ENCODE peak calls at places on chromosomes 7 and 10, in four cellular contexts. O, G, R and M are unnamed samples.

GRCh38 chr10:110163841-110164240 is 43.6 kb upstream of the MXI1 start:
- DNase-seq in O (no peak), G (no peak), R (no peak), M (no peak)

GRCh38 chr10:32929634-32930033 is 28.4 kb downstream of the ITGB1 start:
- DNase-seq in O (peak; percentile 66), G (no peak), R (no peak), M (no peak)

GRCh38 chr7:110987130-110987693 is 103.7 kb upstream of the LRRN3 start:
- DNase-seq in O (no peak), G (no peak), R (no peak), M (no peak)

GRCh38 chr7:139960158-139960557 is 102.6 kb downstream of the PARP12 start:
- DNase-seq in O (peak; percentile 13), G (no peak), R (no peak), M (no peak)

GRCh38 chr7:28922618-28923331 is 35.4 kb downstream of the TRIL start:
- DNase-seq in O (peak; percentile 41), G (peak; percentile 60), R (peak; percentile 60), M (peak; percentile 88)

GRCh38 chr7:122354656-122355055 is 50.1 kb upstream of the FEZF1 start:
- DNase-seq in O (no peak), G (no peak), R (no peak), M (no peak)

GRCh38 chr7:51350195-51350896 is 33.7 kb upstream of the COBL start:
- DNase-seq in O (no peak), G (no peak), R (no peak), M (no peak)

GRCh38 chr10:116005301-116005700 is 267.7 kb downstream of the GFRA1 start:
- DNase-seq in O (no peak), G (no peak), R (no peak), M (no peak)

GRCh38 chr10:3010819-3011422 is 56.4 kb upstream of the PFKP start:
- DNase-seq in O (peak; percentile 12), G (no peak), R (no peak), M (no peak)

GRCh38 chr7:5630670-5631069 is 150.8 kb downstream of the RNF216 start:
- DNase-seq in O (no peak), G (no peak), R (no peak), M (no peak)

GRCh38 chr7:39709029-39709428 is 85.7 kb downstream of the RALA start:
- DNase-seq in O (no peak), G (no peak), R (no peak), M (no peak)

GRCh38 chr10:129780901-129781795 is 182.9 kb downstream of the EBF3 start:
- DNase-seq in O (no peak), G (no peak), R (no peak), M (no peak)

GRCh38 chr7:11343818-11344413 is 370.2 kb downstream of the PHF14 start:
- DNase-seq in O (no peak), G (no peak), R (no peak), M (no peak)

GRCh38 chr10:14611971-14612693 is 162.6 kb downstream of the FAM107B start:
- DNase-seq in O (no peak), G (no peak), R (no peak), M (no peak)

GRCh38 chr7:154647625-154648024 is 355.3 kb downstream of the PAXIP1 start:
- DNase-seq in O (no peak), G (no peak), R (no peak), M (no peak)

GRCh38 chr7:128361463-128362441 is at the start of gene PRRT4:
- DNase-seq in O (no peak), G (peak; percentile 43), R (peak; percentile 50), M (peak; percentile 83)

GRCh38 chr7:16644987-16645592 is 464 bp downstream of the ANKMY2 start:
- DNase-seq in O (no peak), G (peak; percentile 31), R (peak; percentile 43), M (peak; percentile 75)

GRCh38 chr10:21934307-21934706 is 69.2 kb downstream of the DNAJC1 start:
- DNase-seq in O (peak; percentile 6), G (no peak), R (no peak), M (no peak)

GRCh38 chr10:103922659-103923058 is 4.7 kb upstream of the STN1 start:
- DNase-seq in O (no peak), G (no peak), R (no peak), M (no peak)

GRCh38 chr7:148276291-148277041 is 314.1 kb upstream of the C7orf33 start:
- DNase-seq in O (no peak), G (no peak), R (no peak), M (no peak)

GRCh38 chr10:128527730-128528129 is 401.5 kb upstream of the MKI67 start:
- DNase-seq in O (no peak), G (no peak), R (no peak), M (no peak)

GRCh38 chr7:102095933-102096332 is 190.7 kb upstream of the SH2B2 start:
- DNase-seq in O (no peak), G (no peak), R (no peak), M (no peak)

GRCh38 chr10:101291254-101292193 is 62.3 kb upstream of the LBX1 start:
- DNase-seq in O (no peak), G (peak; percentile 63), R (peak; percentile 69), M (no peak)

GRCh38 chr10:86665868-86666267 is 2.4 kb upstream of the LDB3 start:
- DNase-seq in O (no peak), G (no peak), R (peak; percentile 60), M (no peak)

GRCh38 chr10:26557641-26558014 is 119.5 kb downstream of the APBB1IP start:
- DNase-seq in O (peak; percentile 61), G (no peak), R (no peak), M (no peak)

GRCh38 chr10:110420401-110421193 is 77.1 kb upstream of the DUSP5 start:
- DNase-seq in O (no peak), G (no peak), R (no peak), M (peak; percentile 59)

GRCh38 chr10:102540023-102540422 is 36.3 kb downstream of the SUFU start:
- DNase-seq in O (no peak), G (no peak), R (no peak), M (no peak)
- H3K4me1 ChIP-seq in O (no peaks in the 10 kb centered on the region), G (peaks cover 10% of the 10 kb centered on the region), R (no peaks in the 10 kb centered on the region), M (no peaks in the 10 kb centered on the region)

GRCh38 chr7:135789431-135789830 is 40.8 kb upstream of the FAM180A start:
- DNase-seq in O (no peak), G (no peak), R (no peak), M (no peak)

GRCh38 chr7:135792334-135792733 is 43.7 kb upstream of the FAM180A start:
- DNase-seq in O (no peak), G (no peak), R (no peak), M (no peak)

GRCh38 chr7:135790371-135790977 is 41.9 kb upstream of the FAM180A start:
- DNase-seq in O (no peak), G (no peak), R (no peak), M (no peak)

GRCh38 chr7:135791543-135792120 is 43.0 kb upstream of the FAM180A start:
- DNase-seq in O (no peak), G (no peak), R (no peak), M (no peak)

GRCh38 chr7:135789956-135790355 is 41.3 kb upstream of the FAM180A start:
- DNase-seq in O (no peak), G (no peak), R (no peak), M (no peak)
- H3K27ac ChIP-seq in O (no peak overlapping the region), G (no peak overlapping the region), R (no peak overlapping the region), M (no peak overlapping the region)

GRCh38 chr10:119368991-119369869 is 161.9 kb downstream of the GRK5 start:
- DNase-seq in O (no peak), G (no peak), R (no peak), M (no peak)
- H3K4me1 ChIP-seq in O (peaks cover 37% of the 10 kb centered on the region), G (peaks cover 88% of the 10 kb centered on the region), R (peaks cover 54% of the 10 kb centered on the region), M (peaks cover 4% of the 10 kb centered on the region)

GRCh38 chr10:97719602-97720001 is 6.1 kb downstream of the MARVELD1 start:
- DNase-seq in O (no peak), G (no peak), R (no peak), M (no peak)

GRCh38 chr10:97718659-97719142 is 5.2 kb downstream of the MARVELD1 start:
- DNase-seq in O (no peak), G (no peak), R (no peak), M (peak; percentile 76)

GRCh38 chr10:97715259-97715874 is 1.8 kb downstream of the MARVELD1 start:
- DNase-seq in O (no peak), G (no peak), R (no peak), M (peak; percentile 66)

GRCh38 chr10:97718178-97718577 is 4.6 kb downstream of the MARVELD1 start:
- DNase-seq in O (no peak), G (no peak), R (no peak), M (no peak)

GRCh38 chr10:97717627-97718026 is 4.1 kb downstream of the MARVELD1 start:
- DNase-seq in O (no peak), G (no peak), R (no peak), M (peak; percentile 61)
- H3K27ac ChIP-seq in O (no peak overlapping the region), G (peak overlapping the region; percentile 55), R (no peak overlapping the region), M (no peak overlapping the region)

GRCh38 chr10:97948822-97949221 is 81.6 kb downstream of the CRTAC1 start:
- DNase-seq in O (no peak), G (no peak), R (no peak), M (no peak)
- H3K4me1 ChIP-seq in O (no peaks in the 10 kb centered on the region), G (no peaks in the 10 kb centered on the region), R (no peaks in the 10 kb centered on the region), M (no peaks in the 10 kb centered on the region)

GRCh38 chr7:143279186-143280098 is 5.3 kb upstream of the TMEM139 start:
- DNase-seq in O (peak; percentile 73), G (no peak), R (no peak), M (no peak)
- H3K27ac ChIP-seq in O (peak overlapping the region; percentile 8), G (peak overlapping the region; percentile 83), R (no peak overlapping the region), M (no peak overlapping the region)

GRCh38 chr10:17200035-17200884 is 1.2 kb downstream of the TRDMT1 start:
- DNase-seq in O (no peak), G (no peak), R (no peak), M (no peak)
- H3K4me1 ChIP-seq in O (peaks cover 21% of the 10 kb centered on the region), G (peaks cover 30% of the 10 kb centered on the region), R (peaks cover 15% of the 10 kb centered on the region), M (peaks cover 6% of the 10 kb centered on the region)

DNA sequence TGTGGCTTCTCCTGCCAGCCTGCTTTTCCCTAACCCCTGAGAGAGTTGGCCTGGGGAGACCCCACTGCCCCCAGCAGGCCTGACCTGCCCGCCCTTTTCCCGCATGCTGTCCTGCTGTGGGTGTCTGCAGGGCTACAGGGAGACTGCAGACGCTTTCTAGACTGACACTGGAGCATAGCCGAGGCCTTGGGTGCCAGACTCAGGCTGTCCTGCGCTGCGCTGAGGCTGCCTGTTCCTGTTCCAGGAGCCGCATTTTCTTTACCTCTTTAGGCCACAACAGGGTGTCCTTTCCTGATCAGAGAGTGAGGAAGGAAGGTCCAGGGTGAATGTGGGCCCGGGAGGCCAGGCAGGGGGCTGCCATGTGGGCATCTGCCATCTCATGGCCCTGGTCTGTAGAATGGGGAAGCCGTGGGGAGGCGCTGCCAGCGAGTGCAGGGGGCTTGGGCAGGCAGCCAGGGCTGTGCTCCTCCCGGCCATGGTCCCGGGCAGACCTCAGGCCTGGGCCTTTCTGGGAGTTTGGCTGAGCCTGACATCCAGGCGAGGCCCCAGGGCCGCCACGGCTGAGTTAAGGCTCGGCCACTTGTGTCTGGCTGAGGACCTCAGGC is 3.6 kb downstream of the PWWP2B start:
- DNase-seq in O (no peak), G (no peak), R (peak; percentile 32), M (peak; percentile 38)
- H3K27ac ChIP-seq in O (no peak overlapping the region), G (peak overlapping the region; percentile 83), R (peak overlapping the region; percentile 54), M (no peak overlapping the region)

GRCh38 chr10:29540016-29540415 is 94.8 kb downstream of the SVIL start:
- DNase-seq in O (peak; percentile 67), G (no peak), R (no peak), M (no peak)
- H3K4me1 ChIP-seq in O (peaks cover 15% of the 10 kb centered on the region), G (peaks cover 93% of the 10 kb centered on the region), R (peaks cover 40% of the 10 kb centered on the region), M (peaks cover 17% of the 10 kb centered on the region)